ENCODE peak calls at places on chromosome 12, in five cellular contexts. T is HCT116, O is GM23248, I is hepatocyte, H is PC-3. R is an unnamed sample. For H3K36me3, the result is how much of the 10 kb centered on the place peaks cover.

GRCh38 chr12:90908465-90908864 is 46.5 kb downstream of the CCER1 start:
- DNase-seq in I (no peak), O (peak), H (peak), T (no peak), R (no peak)

GRCh38 chr12:114045333-114045732 is 79.2 kb upstream of the RBM19 start:
- DNase-seq in T (no peak), I (peak), O (peak), H (no peak), R (no peak)

GRCh38 chr12:1793426-1794210 is 26.7 kb upstream of the LRTM2 start:
- DNase-seq in O (no peak), H (no peak), T (no peak), I (no peak), R (no peak)

GRCh38 chr12:67415473-67415872 is 146.3 kb downstream of the CAND1 start:
- DNase-seq in T (peak), H (peak), I (no peak), O (peak), R (peak)

GRCh38 chr12:71664411-71665108 is 459 bp downstream of the THAP2 start:
- DNase-seq in I (no peak), H (no peak), T (no peak), O (peak), R (no peak)

GRCh38 chr12:117367006-117367638 is 5.7 kb upstream of the NOS1 start:
- DNase-seq in O (peak), I (peak), T (peak), H (peak), R (peak)

GRCh38 chr12:26037615-26038180 is 79.2 kb downstream of the RASSF8 start:
- DNase-seq in T (no peak), I (no peak), H (no peak), O (no peak), R (no peak)

GRCh38 chr12:26791328-26791791 is 41.6 kb downstream of the ITPR2 start:
- DNase-seq in O (peak), T (no peak), I (no peak), H (no peak), R (peak)

GRCh38 chr12:27498761-27499160 is 25.2 kb upstream of the PPFIBP1 start:
- DNase-seq in T (no peak), O (no peak), I (no peak), H (no peak), R (no peak)

GRCh38 chr12:26810330-26810729 is 22.7 kb downstream of the ITPR2 start:
- DNase-seq in O (peak), H (no peak), T (no peak), I (peak), R (no peak)

GRCh38 chr12:106066051-106066705 is 72.6 kb downstream of the NUAK1 start:
- DNase-seq in O (no peak), I (no peak), H (no peak), T (no peak), R (no peak)
- TF ChIP-seq EZH2phosphoT487 in O (no peak), I (no peak), H (no peak), T (no peak), R (no peak)

GRCh38 chr12:50003595-50003994 is 21.7 kb downstream of the RACGAP1 start:
- DNase-seq in H (no peak), T (no peak), O (peak), I (no peak), R (no peak)

GRCh38 chr12:50004696-50005095 is 20.6 kb downstream of the RACGAP1 start:
- DNase-seq in H (no peak), T (no peak), O (no peak), I (no peak), R (no peak)

GRCh38 chr12:50005150-50005549 is 20.1 kb downstream of the RACGAP1 start:
- DNase-seq in H (no peak), O (no peak), T (no peak), I (no peak), R (no peak)

GRCh38 chr12:50006266-50006665 is 19.0 kb downstream of the RACGAP1 start:
- DNase-seq in I (no peak), T (no peak), O (no peak), H (no peak), R (peak)

DNA sequence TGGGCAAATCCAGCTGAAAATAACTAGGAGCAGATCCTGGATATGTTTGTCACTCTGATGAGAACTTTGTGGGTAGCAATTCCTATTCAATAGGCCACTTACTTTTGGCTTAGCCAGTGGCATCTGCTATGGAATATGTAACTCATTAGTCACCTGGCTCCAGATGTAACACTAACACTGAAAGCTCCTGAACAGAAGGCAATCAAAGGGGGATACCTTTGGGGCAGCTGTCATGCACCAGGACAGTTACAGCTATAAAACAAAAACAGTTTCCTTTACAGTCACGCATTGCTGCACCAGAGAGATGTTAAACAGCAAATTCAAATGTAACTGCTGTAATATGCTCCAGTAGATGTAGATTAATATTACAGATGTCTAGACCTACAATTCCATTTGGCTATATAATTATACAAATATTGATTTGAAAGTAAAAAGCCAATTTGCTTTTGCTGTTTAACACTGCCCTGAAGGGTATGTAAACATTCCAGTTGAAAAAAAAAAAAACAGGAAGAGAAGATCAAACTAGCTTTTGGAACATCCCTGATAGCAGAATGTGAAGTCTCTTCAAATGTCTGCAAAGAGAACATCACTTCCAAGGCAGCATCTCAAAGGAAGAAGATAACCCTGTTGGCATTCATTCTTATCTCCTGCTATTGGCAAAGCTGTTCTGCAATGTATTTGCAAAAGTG is 18.4 kb downstream of the RACGAP1 start:
- DNase-seq in H (peak), T (no peak), O (peak), I (no peak), R (peak)
- H3K4me3 ChIP-seq in H (no peak), T (no peak), O (no peak), I (no peak), R (peak)

GRCh38 chr12:70448371-70448770 is 82.3 kb downstream of the KCNMB4 start:
- DNase-seq in H (peak), T (no peak), I (no peak), O (peak), R (no peak)

GRCh38 chr12:70444903-70445302 is 78.8 kb downstream of the KCNMB4 start:
- DNase-seq in O (no peak), I (peak), T (no peak), H (no peak), R (no peak)

GRCh38 chr12:70449074-70449757 is 83.1 kb downstream of the KCNMB4 start:
- DNase-seq in H (peak), T (peak), O (peak), I (no peak), R (no peak)

DNA sequence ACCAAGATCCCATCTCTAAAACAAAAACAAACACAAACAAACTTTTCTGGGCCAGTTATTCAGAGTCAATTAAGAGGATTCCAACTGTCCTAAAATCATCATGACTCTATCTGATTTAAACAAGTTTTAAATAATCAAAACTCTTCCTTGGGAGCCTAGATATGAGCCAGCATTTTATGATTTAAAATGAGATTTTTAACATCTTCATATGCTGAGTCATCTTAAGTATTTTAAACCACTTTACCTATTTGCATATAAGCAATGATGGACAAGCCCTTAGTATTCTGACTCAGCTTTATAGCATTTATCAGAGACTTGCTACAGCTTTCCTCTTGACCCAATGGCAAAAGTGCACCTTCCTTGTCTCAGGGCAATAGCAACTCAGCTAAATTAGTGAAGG is 77.2 kb downstream of the KCNMB4 start:
- DNase-seq in O (peak), H (peak), T (no peak), I (no peak), R (no peak)
- H3K36me3 ChIP-seq in O (under half), H (under half), T (under half), I (under half), R (under half)

DNA sequence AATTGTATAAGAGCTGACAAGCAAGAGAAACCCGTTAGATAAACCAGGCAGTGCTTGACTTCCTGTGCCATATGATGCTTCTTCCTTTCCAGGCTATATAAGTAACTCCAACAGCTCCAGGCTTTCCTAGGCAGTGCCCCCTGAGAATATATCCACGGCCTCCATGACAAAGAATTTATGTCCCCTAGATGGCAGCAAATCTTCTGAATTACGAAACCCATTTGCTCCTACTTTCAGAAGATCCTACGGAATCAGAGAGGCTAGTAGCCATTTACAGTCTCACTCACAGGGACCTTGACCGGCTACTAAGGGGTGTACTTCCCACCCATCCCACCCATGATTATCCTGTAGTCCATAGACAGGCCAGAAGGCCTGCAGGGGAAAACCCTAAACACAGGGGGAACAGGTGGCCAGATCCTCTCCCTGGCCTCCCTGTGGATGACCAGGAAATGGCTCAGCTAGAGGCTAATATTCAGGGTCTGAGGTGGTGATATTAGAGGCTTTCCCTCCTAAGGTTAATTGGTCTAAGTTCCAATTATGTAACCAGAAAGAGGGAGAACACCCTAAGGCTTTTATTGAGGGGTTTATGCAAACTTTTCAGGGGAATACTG is 77.2 kb upstream of the DCD start:
- DNase-seq in T (peak), O (peak), I (peak), H (peak), R (peak)
- TF ChIP-seq EZH2phosphoT487 in T (no peak), O (no peak), I (no peak), H (no peak), R (no peak)

GRCh38 chr12:24231298-24231697 is 281.8 kb upstream of the SOX5 start:
- DNase-seq in T (no peak), I (no peak), H (no peak), O (no peak), R (no peak)

GRCh38 chr12:24230061-24230460 is 280.6 kb upstream of the SOX5 start:
- DNase-seq in T (no peak), H (no peak), O (no peak), I (no peak), R (no peak)

GRCh38 chr12:24227550-24227949 is 278.1 kb upstream of the SOX5 start:
- DNase-seq in T (no peak), H (no peak), I (no peak), O (no peak), R (no peak)

GRCh38 chr12:24228371-24228770 is 278.9 kb upstream of the SOX5 start:
- DNase-seq in I (no peak), O (no peak), T (no peak), H (no peak), R (no peak)

GRCh38 chr12:24228980-24229730 is 279.7 kb upstream of the SOX5 start:
- DNase-seq in H (no peak), O (no peak), I (no peak), T (no peak), R (no peak)
- H3K4me3 ChIP-seq in H (no peak), O (no peak), I (no peak), T (no peak), R (no peak)

GRCh38 chr12:98686603-98687002 is 41.5 kb downstream of the APAF1 start:
- DNase-seq in I (no peak), H (no peak), O (no peak), T (no peak), R (no peak)
- H3K36me3 ChIP-seq in I (under half), H (under half), O (half or more), T (under half), R (half or more)

GRCh38 chr12:47945341-47945728 is 18.1 kb upstream of the TMEM106C start:
- DNase-seq in H (peak), T (no peak), I (no peak), O (peak), R (no peak)

GRCh38 chr12:47944685-47945340 is 18.6 kb upstream of the TMEM106C start:
- DNase-seq in T (no peak), H (peak), I (no peak), O (no peak), R (no peak)

GRCh38 chr12:47941475-47942326 is 21.7 kb upstream of the TMEM106C start:
- DNase-seq in I (no peak), O (no peak), T (no peak), H (no peak), R (no peak)

GRCh38 chr12:47942327-47943230 is 20.8 kb upstream of the TMEM106C start:
- DNase-seq in O (peak), T (no peak), H (no peak), I (no peak), R (no peak)

GRCh38 chr12:47943492-47944359 is 19.7 kb upstream of the TMEM106C start:
- DNase-seq in O (no peak), I (no peak), H (peak), T (peak), R (no peak)
- TF ChIP-seq EZH2phosphoT487 in O (no peak), I (no peak), H (no peak), T (no peak), R (no peak)

GRCh38 chr12:51820721-51821422 is 27.6 kb downstream of the FIGNL2 start:
- DNase-seq in H (peak), O (peak), I (no peak), T (no peak), R (no peak)
- H3K4me3 ChIP-seq in H (peak), O (peak), I (no peak), T (peak), R (no peak)